ENCODE peak calls at places on chromosomes 4 and X, in five cellular contexts. T, H, L, W and C are unnamed samples.

GRCh38 chr4:41930139-41930831 is 4.9 kb upstream of the TMEM33 start:
- DNase-seq in T (no peak), H (no peak), L (no peak), W (no peak), C (no peak)

GRCh38 chr4:68288046-68288740 is 42.7 kb upstream of the TMPRSS11B start:
- DNase-seq in T (no peak), H (no peak), L (no peak), W (no peak), C (no peak)

GRCh38 chr4:180380733-180381132 is 1862.5 kb upstream of the TENM3 start:
- DNase-seq in T (no peak), H (no peak), L (peak; percentile 4), W (no peak), C (no peak)

GRCh38 chr4:177380730-177381287 is 61.4 kb downstream of the AGA start:
- DNase-seq in T (no peak), H (no peak), L (no peak), W (no peak), C (no peak)

GRCh38 chrX:109684136-109684535 is 48.9 kb downstream of the ACSL4 start:
- DNase-seq in T (no peak), H (peak; percentile 9), L (no peak), W (no peak), C (no peak)

GRCh38 chr4:19880205-19880604 is 371.5 kb upstream of the SLIT2 start:
- DNase-seq in T (no peak), H (peak; percentile 20), L (peak; percentile 22), W (no peak), C (no peak)

GRCh38 chrX:71536285-71536684 is 3.4 kb downstream of the OGT start:
- DNase-seq in T (no peak), H (no peak), L (no peak), W (no peak), C (no peak)

GRCh38 chr4:9942139-9942538 is 79.2 kb downstream of the SLC2A9 start:
- DNase-seq in T (no peak), H (no peak), L (no peak), W (no peak), C (no peak)

GRCh38 chr4:24322517-24322916 is 261.8 kb downstream of the DHX15 start:
- DNase-seq in T (no peak), H (peak; percentile 6), L (no peak), W (no peak), C (no peak)

GRCh38 chr4:47075241-47075640 is 43.9 kb downstream of the GABRB1 start:
- DNase-seq in T (no peak), H (no peak), L (peak; percentile 22), W (no peak), C (no peak)

GRCh38 chrX:16838202-16839066 is 31.7 kb downstream of the RBBP7 start:
- DNase-seq in T (peak; percentile 83), H (peak; percentile 80), L (peak; percentile 84), W (no peak), C (peak; percentile 15)

GRCh38 chr4:149160370-149160769 is 655.3 kb downstream of the IQCM start:
- DNase-seq in T (no peak), H (no peak), L (no peak), W (no peak), C (no peak)

GRCh38 chr4:7462509-7462971 is 27.8 kb upstream of the PSAPL1 start:
- DNase-seq in T (no peak), H (peak; percentile 27), L (peak; percentile 1), W (no peak), C (no peak)

GRCh38 chr4:65367306-65367705 is 303.0 kb downstream of the EPHA5 start:
- DNase-seq in T (no peak), H (no peak), L (no peak), W (no peak), C (no peak)

GRCh38 chr4:115154826-115155225 is 41.4 kb upstream of the NDST4 start:
- DNase-seq in T (no peak), H (peak; percentile 58), L (no peak), W (no peak), C (peak; percentile 24)
- TF ChIP-seq CTCF in T (no peak), H (peak; percentile 59), L (no peak), W (no peak), C (peak; percentile 52)

GRCh38 chr4:159398236-159398638 is 295.4 kb downstream of the RAPGEF2 start:
- DNase-seq in T (no peak), H (peak; percentile 9), L (peak; percentile 53), W (no peak), C (no peak)
- TF ChIP-seq CTCF in T (no peak), H (no peak), L (peak; percentile 14), W (no peak), C (no peak)

GRCh38 chrX:100413231-100413630 is 3.2 kb upstream of the PCDH19 start:
- DNase-seq in T (no peak), H (peak; percentile 49), L (peak; percentile 74), W (no peak), C (peak; percentile 19)
- TF ChIP-seq CTCF in T (peak; percentile 52), H (peak; percentile 60), L (peak; percentile 38), W (no peak), C (peak; percentile 43)

GRCh38 chrX:48854898-48855297 is 19.5 kb upstream of the PCSK1N start:
- DNase-seq in T (no peak), H (peak; percentile 1), L (peak; percentile 3), W (no peak), C (no peak)
- TF ChIP-seq CTCF in T (no peak), H (peak; percentile 35), L (peak; percentile 29), W (no peak), C (peak; percentile 30)

DNA sequence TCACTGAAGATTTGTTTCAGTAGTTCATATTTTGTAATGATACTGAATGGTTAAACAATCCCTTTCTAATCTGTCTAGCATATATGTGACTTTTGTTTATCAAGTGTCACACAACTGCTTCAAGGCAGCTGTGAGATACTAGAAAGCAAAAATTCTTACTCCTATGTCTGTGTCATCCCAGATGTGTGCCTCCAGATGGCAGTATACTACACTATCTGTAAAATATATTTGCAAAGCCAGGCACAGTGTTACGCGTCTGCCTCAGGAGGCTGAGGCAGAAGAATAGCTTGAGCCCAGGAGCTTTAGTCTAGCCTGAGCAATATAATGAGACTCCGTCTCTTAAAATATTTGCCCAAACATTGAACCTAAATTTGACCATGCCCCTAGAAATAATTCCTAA is 4.0 kb downstream of the NUDT10 start:
- DNase-seq in T (no peak), H (peak; percentile 40), L (peak; percentile 50), W (peak; percentile 2), C (peak; percentile 10)
- TF ChIP-seq CTCF in T (peak; percentile 68), H (peak; percentile 58), L (peak; percentile 48), W (peak; percentile 45), C (peak; percentile 60)

GRCh38 chr4:6109842-6110560 is 90.3 kb downstream of the JAKMIP1 start:
- DNase-seq in T (no peak), H (no peak), L (no peak), W (no peak), C (no peak)
- TF ChIP-seq CTCF in T (no peak), H (no peak), L (no peak), W (peak; percentile 66), C (no peak)

GRCh38 chr4:152316969-152317368 is 218.9 kb downstream of the FBXW7 start:
- DNase-seq in T (no peak), H (peak; percentile 17), L (peak; percentile 8), W (no peak), C (peak; percentile 49)
- TF ChIP-seq CTCF in T (no peak), H (no peak), L (no peak), W (no peak), C (no peak)

GRCh38 chrX:12972867-12973560 is 1.9 kb upstream of the TMSB4X start:
- DNase-seq in T (no peak), H (no peak), L (no peak), W (no peak), C (no peak)

GRCh38 chrX:12967711-12968465 is 7.0 kb upstream of the TMSB4X start:
- DNase-seq in T (no peak), H (no peak), L (no peak), W (no peak), C (no peak)

GRCh38 chrX:12971282-12972003 is 3.5 kb upstream of the TMSB4X start:
- DNase-seq in T (no peak), H (no peak), L (no peak), W (no peak), C (no peak)

GRCh38 chrX:12972239-12972638 is 2.7 kb upstream of the TMSB4X start:
- DNase-seq in T (no peak), H (no peak), L (no peak), W (no peak), C (no peak)

DNA sequence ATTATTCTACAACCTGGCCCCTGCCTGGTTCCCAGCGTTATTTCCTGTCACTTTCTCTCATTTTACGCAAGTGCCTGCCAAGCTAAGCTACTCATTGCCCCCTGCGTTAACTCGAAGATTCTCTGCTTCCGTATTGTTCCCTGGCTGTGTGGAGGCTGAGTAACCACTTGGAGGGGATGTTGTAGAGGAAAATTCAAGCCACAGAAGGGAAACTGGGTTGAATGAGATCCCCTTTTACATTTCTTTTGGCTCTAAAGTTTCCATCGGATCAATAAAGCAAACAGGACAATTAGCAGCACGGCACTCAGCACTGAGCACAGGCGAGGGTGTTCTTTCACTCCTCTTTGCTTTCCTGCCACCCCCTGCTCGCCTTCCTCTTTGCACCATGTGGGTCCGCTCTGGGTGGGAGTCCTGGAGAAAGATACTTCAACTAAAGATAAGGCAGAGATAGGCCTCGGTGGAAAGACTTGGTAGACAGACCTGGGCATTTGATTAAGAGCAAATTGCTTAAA is 4.2 kb upstream of the TMSB4X start:
- DNase-seq in T (no peak), H (peak; percentile 67), L (peak; percentile 82), W (no peak), C (no peak)
- TF ChIP-seq CTCF in T (peak; percentile 35), H (peak; percentile 59), L (peak; percentile 57), W (no peak), C (peak; percentile 60)

DNA sequence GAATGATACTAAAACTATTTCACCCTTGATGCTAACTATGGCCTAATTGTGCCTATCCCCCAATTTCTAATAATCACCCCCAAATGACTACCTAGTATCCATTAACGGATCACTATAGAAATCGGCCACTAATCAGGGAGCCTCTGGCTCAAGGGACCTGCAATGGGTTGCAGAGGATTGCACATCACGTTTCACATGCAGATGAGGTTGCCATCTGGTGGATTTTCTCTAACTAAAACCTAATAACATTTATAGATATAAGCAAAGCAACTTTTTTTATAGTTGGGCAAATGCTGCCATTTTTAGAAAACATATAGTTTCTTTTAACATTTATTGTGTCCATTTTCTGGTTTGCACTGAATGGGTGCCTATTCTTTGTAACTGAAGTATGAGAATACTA is 28.3 kb upstream of the ALG13 start:
- DNase-seq in T (no peak), H (no peak), L (peak; percentile 1), W (no peak), C (no peak)
- TF ChIP-seq CTCF in T (no peak), H (no peak), L (no peak), W (no peak), C (no peak)